ENCODE peak calls at places on chromosomes 12 and 14, in four cellular contexts. Z, D, T and B are unnamed samples.

GRCh38 chr12:12079291-12079690 is 8.6 kb downstream of the BCL2L14 start:
- DNase-seq in Z (peak; percentile 21), D (no peak), T (no peak), B (no peak)

GRCh38 chr14:73786632-73786941 is 65.0 kb upstream of the PTGR2 start:
- DNase-seq in Z (no peak), D (no peak), T (peak; percentile 65), B (no peak)

GRCh38 chr14:104248203-104249055 is 110.0 kb downstream of the KIF26A start:
- DNase-seq in Z (no peak), D (no peak), T (no peak), B (no peak)

GRCh38 chr12:132428872-132429121 is 61.2 kb upstream of the FBRSL1 start:
- DNase-seq in Z (peak; percentile 19), D (no peak), T (no peak), B (no peak)

GRCh38 chr14:93301821-93302447 is 30.9 kb downstream of the BTBD7 start:
- DNase-seq in Z (no peak), D (no peak), T (no peak), B (no peak)

GRCh38 chr12:121791671-121792496 is 1.6 kb downstream of the RHOF start:
- DNase-seq in Z (no peak), D (no peak), T (no peak), B (no peak)

GRCh38 chr14:56120091-56120632 is 2.0 kb downstream of the PELI2 start:
- DNase-seq in Z (no peak), D (no peak), T (no peak), B (no peak)

GRCh38 chr12:115341442-115341841 is 657.5 kb upstream of the TBX3 start:
- DNase-seq in Z (peak; percentile 98), D (peak; percentile 72), T (no peak), B (peak; percentile 17)

GRCh38 chr12:90366286-90366685 is 588.7 kb downstream of the CCER1 start:
- DNase-seq in Z (no peak), D (no peak), T (no peak), B (no peak)

GRCh38 chr12:66877886-66878285 is 199.0 kb upstream of the GRIP1 start:
- DNase-seq in Z (no peak), D (no peak), T (no peak), B (no peak)

GRCh38 chr12:124509676-124510300 is 57.6 kb downstream of the NCOR2 start:
- DNase-seq in Z (peak; percentile 55), D (no peak), T (no peak), B (no peak)

GRCh38 chr14:96229315-96229714 is 24.7 kb downstream of the BDKRB2 start:
- DNase-seq in Z (no peak), D (no peak), T (no peak), B (no peak)

GRCh38 chr14:21852061-21852664 is 178.5 kb upstream of the OR4E1 start:
- DNase-seq in Z (peak; percentile 39), D (no peak), T (peak; percentile 73), B (peak; percentile 26)

GRCh38 chr14:55121628-55122440 is 7.2 kb upstream of the LGALS3 start:
- DNase-seq in Z (no peak), D (no peak), T (no peak), B (no peak)

GRCh38 chr14:104802120-104802912 is 1.4 kb downstream of the ZBTB42 start:
- DNase-seq in Z (no peak), D (no peak), T (no peak), B (no peak)

GRCh38 chr12:46209914-46210834 is 58.7 kb downstream of the SLC38A1 start:
- DNase-seq in Z (peak; percentile 96), D (no peak), T (peak; percentile 65), B (no peak)

GRCh38 chr14:64639340-64639821 is 64.8 kb upstream of the PLEKHG3 start:
- DNase-seq in Z (peak; percentile 68), D (no peak), T (no peak), B (no peak)

GRCh38 chr14:64638625-64639024 is 65.6 kb upstream of the PLEKHG3 start:
- DNase-seq in Z (no peak), D (no peak), T (no peak), B (no peak)

GRCh38 chr14:64636208-64636979 is 67.8 kb upstream of the PLEKHG3 start:
- DNase-seq in Z (peak; percentile 46), D (no peak), T (peak; percentile 69), B (peak; percentile 77)

GRCh38 chr14:64637735-64638473 is 66.3 kb upstream of the PLEKHG3 start:
- DNase-seq in Z (peak; percentile 23), D (no peak), T (no peak), B (no peak)

DNA sequence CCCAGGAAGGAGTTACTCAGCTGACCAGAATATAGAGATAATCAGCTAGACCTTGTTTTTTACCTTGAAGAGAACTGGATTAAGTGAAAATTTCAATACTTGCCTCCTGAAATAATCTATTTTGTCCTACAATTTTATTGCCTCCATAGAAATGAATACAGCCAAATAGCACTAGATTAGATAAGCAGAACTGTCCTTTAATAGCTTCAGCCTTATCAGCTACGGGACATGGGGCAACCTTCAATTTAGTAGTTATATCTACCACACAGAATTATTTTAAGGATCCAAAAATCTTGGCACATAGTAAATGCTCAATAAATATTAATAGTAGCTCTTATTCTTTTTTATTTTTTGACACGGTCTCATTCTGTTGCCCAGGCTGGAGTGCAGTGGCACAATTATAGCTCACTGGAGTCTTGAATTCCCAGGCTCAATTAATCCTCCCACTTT is 67.2 kb upstream of the PLEKHG3 start:
- DNase-seq in Z (no peak), D (no peak), T (no peak), B (no peak)
- TF ChIP-seq CTCF in Z (no peak), D (no peak), T (peak; percentile 58), B (no peak)

GRCh38 chr12:98370976-98371375 is 144.4 kb upstream of the TMPO start:
- DNase-seq in Z (no peak), D (no peak), T (no peak), B (no peak)

GRCh38 chr12:98373019-98373554 is 142.3 kb upstream of the TMPO start:
- DNase-seq in Z (peak; percentile 52), D (no peak), T (peak; percentile 73), B (peak; percentile 23)

GRCh38 chr12:98371419-98371818 is 144.0 kb upstream of the TMPO start:
- DNase-seq in Z (no peak), D (no peak), T (no peak), B (no peak)

GRCh38 chr12:98372340-98373018 is 142.9 kb upstream of the TMPO start:
- DNase-seq in Z (no peak), D (no peak), T (no peak), B (no peak)

DNA sequence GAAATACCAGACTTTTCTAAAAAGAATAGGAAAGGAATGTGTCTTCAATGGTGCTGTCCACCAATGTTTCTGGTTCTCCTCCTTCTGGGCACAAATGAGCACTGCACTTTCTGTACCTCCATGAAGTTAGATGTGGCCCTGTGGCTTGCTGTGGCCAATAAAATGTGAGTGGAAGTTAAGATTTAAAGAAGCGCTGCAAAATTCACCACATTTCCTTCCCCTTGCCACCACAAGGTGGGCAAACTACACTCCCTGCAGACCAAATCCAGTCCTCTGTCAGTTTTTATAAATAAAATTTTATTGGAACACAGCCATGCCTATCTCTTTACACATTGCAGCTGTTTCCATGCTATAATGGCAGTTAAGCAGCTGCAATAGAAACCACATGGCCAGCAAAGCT is 141.4 kb upstream of the TMPO start:
- DNase-seq in Z (no peak), D (no peak), T (peak; percentile 25), B (no peak)
- TF ChIP-seq CTCF in Z (peak; percentile 38), D (no peak), T (peak; percentile 56), B (peak; percentile 11)

GRCh38 chr14:80636071-80636470 is 305.5 kb downstream of the CEP128 start:
- DNase-seq in Z (peak; percentile 16), D (no peak), T (peak; percentile 11), B (no peak)
- TF ChIP-seq CTCF in Z (peak; percentile 8), D (no peak), T (peak; percentile 74), B (no peak)

GRCh38 chr12:26730546-26731085 is 102.4 kb downstream of the ITPR2 start:
- DNase-seq in Z (no peak), D (no peak), T (no peak), B (no peak)

GRCh38 chr12:26725517-26725916 is 107.5 kb downstream of the ITPR2 start:
- DNase-seq in Z (no peak), D (no peak), T (no peak), B (no peak)

GRCh38 chr12:26726956-26727355 is 106.0 kb downstream of the ITPR2 start:
- DNase-seq in Z (no peak), D (no peak), T (no peak), B (no peak)

GRCh38 chr12:26728205-26729050 is 104.6 kb downstream of the ITPR2 start:
- DNase-seq in Z (no peak), D (no peak), T (no peak), B (peak; percentile 37)

DNA sequence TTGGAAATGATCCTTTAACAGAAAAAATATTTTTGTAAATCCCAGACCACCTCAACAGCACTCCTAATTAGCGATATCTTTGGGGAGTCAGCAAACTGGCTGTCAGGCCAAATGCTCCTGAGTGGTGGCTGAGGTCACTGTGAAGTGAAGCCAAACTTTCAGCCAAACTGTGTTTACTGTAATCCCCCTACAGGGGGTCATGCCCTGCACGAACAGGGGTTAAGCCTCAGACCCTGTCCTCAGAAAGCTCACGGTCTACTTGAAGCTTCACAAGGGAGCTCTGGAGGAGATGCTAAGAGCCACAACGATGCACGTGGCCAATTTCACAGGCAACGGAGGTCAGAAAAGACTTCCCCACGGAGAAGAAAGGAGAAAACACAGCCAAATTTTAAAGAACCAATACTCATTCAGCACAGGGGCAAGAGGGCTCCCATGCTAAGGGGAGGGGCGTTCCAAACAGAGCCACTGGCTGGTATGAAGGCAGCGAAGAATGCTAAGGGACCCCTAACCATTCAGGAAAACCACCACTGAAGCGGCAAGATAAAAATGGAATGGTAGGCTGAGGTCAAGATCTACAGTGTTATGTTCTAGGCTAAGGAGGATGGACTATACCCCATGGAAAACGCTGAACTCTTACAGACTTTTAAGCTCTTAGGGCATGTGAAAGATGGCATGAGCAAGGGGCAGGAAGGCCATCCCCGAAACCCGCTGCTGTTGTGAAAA is 105.4 kb downstream of the ITPR2 start:
- DNase-seq in Z (no peak), D (no peak), T (no peak), B (no peak)
- TF ChIP-seq CTCF in Z (no peak), D (no peak), T (no peak), B (no peak)

GRCh38 chr12:113358381-113359132 is at the start of gene PLBD2:
- DNase-seq in Z (peak; percentile 75), D (peak; percentile 88), T (peak; percentile 96), B (peak; percentile 100)
- TF ChIP-seq CTCF in Z (no peak), D (no peak), T (no peak), B (no peak)